ENCODE peak calls at places on chromosomes 7 and 10, in nine cellular contexts. One of them, this sample, is unnamed.

GRCh38 chr10:13658256-13658655 is 71.5 kb downstream of the PRPF18 start:
- DNase-seq in CD8-positive, alpha-beta memory T cell: peak
- DNase-seq in hepatocyte: no peak
- DNase-seq in colonic mucosa: no peak
- DNase-seq in cardiac muscle cell: no peak
- DNase-seq in activated T-helper 1 cell treated with anti-CD3 and anti-CD28 coated beads, Interleukin-12 subunit alpha, Interleukin-12 subunit beta, Interleukin-2, Interleukin-4 antibody, amounts not matched to agents 30 ng/mL and 10 ng/mL and 1 ng/mL, durations not matched to agents 14 hours and 24 hours and 36 hours: no peak
- DNase-seq in mucosa of gallbladder: no peak
- DNase-seq in endodermal cell: no peak
- DNase-seq in SW480: no peak
- DNase-seq in this sample: no peak

GRCh38 chr7:104416866-104417393 is 88.5 kb downstream of the LHFPL3 start:
- DNase-seq in CD8-positive, alpha-beta memory T cell: no peak
- DNase-seq in endodermal cell: no peak
- DNase-seq in activated T-helper 1 cell treated with anti-CD3 and anti-CD28 coated beads, Interleukin-12 subunit alpha, Interleukin-12 subunit beta, Interleukin-2, Interleukin-4 antibody, amounts not matched to agents 30 ng/mL and 10 ng/mL and 1 ng/mL, durations not matched to agents 14 hours and 24 hours and 36 hours: no peak
- DNase-seq in colonic mucosa: no peak
- DNase-seq in hepatocyte: no peak
- DNase-seq in cardiac muscle cell: no peak
- DNase-seq in mucosa of gallbladder: no peak
- DNase-seq in SW480: no peak
- DNase-seq in this sample: no peak

GRCh38 chr7:104548861-104549260 is 220.5 kb downstream of the LHFPL3 start:
- DNase-seq in cardiac muscle cell: peak
- DNase-seq in SW480: peak
- DNase-seq in activated T-helper 1 cell treated with anti-CD3 and anti-CD28 coated beads, Interleukin-12 subunit alpha, Interleukin-12 subunit beta, Interleukin-2, Interleukin-4 antibody, amounts not matched to agents 30 ng/mL and 10 ng/mL and 1 ng/mL, durations not matched to agents 14 hours and 24 hours and 36 hours: no peak
- DNase-seq in CD8-positive, alpha-beta memory T cell: no peak
- DNase-seq in hepatocyte: peak
- DNase-seq in endodermal cell: no peak
- DNase-seq in colonic mucosa: no peak
- DNase-seq in mucosa of gallbladder: no peak
- DNase-seq in this sample: peak

GRCh38 chr7:98420966-98421612 is 20.2 kb upstream of the BAIAP2L1 start:
- DNase-seq in CD8-positive, alpha-beta memory T cell: peak
- DNase-seq in activated T-helper 1 cell treated with anti-CD3 and anti-CD28 coated beads, Interleukin-12 subunit alpha, Interleukin-12 subunit beta, Interleukin-2, Interleukin-4 antibody, amounts not matched to agents 30 ng/mL and 10 ng/mL and 1 ng/mL, durations not matched to agents 14 hours and 24 hours and 36 hours: peak
- DNase-seq in colonic mucosa: peak
- DNase-seq in mucosa of gallbladder: peak
- DNase-seq in cardiac muscle cell: peak
- DNase-seq in SW480: peak
- DNase-seq in hepatocyte: peak
- DNase-seq in endodermal cell: peak
- DNase-seq in this sample: peak

GRCh38 chr7:74056096-74056915 is 27.3 kb upstream of the LIMK1 start:
- DNase-seq in endodermal cell: no peak
- DNase-seq in hepatocyte: no peak
- DNase-seq in colonic mucosa: no peak
- DNase-seq in cardiac muscle cell: no peak
- DNase-seq in SW480: no peak
- DNase-seq in activated T-helper 1 cell treated with anti-CD3 and anti-CD28 coated beads, Interleukin-12 subunit alpha, Interleukin-12 subunit beta, Interleukin-2, Interleukin-4 antibody, amounts not matched to agents 30 ng/mL and 10 ng/mL and 1 ng/mL, durations not matched to agents 14 hours and 24 hours and 36 hours: no peak
- DNase-seq in mucosa of gallbladder: no peak
- DNase-seq in CD8-positive, alpha-beta memory T cell: no peak
- DNase-seq in this sample: no peak

GRCh38 chr7:108340856-108341411 is 115.3 kb downstream of the NRCAM start:
- DNase-seq in CD8-positive, alpha-beta memory T cell: no peak
- DNase-seq in mucosa of gallbladder: peak
- DNase-seq in endodermal cell: no peak
- DNase-seq in SW480: no peak
- DNase-seq in cardiac muscle cell: no peak
- DNase-seq in activated T-helper 1 cell treated with anti-CD3 and anti-CD28 coated beads, Interleukin-12 subunit alpha, Interleukin-12 subunit beta, Interleukin-2, Interleukin-4 antibody, amounts not matched to agents 30 ng/mL and 10 ng/mL and 1 ng/mL, durations not matched to agents 14 hours and 24 hours and 36 hours: no peak
- DNase-seq in hepatocyte: peak
- DNase-seq in colonic mucosa: no peak
- DNase-seq in this sample: peak

GRCh38 chr7:141409911-141410329 is 141.3 kb upstream of the AGK start:
- DNase-seq in cardiac muscle cell: no peak
- DNase-seq in colonic mucosa: no peak
- DNase-seq in mucosa of gallbladder: no peak
- DNase-seq in SW480: no peak
- DNase-seq in activated T-helper 1 cell treated with anti-CD3 and anti-CD28 coated beads, Interleukin-12 subunit alpha, Interleukin-12 subunit beta, Interleukin-2, Interleukin-4 antibody, amounts not matched to agents 30 ng/mL and 10 ng/mL and 1 ng/mL, durations not matched to agents 14 hours and 24 hours and 36 hours: no peak
- DNase-seq in hepatocyte: no peak
- DNase-seq in endodermal cell: peak
- DNase-seq in CD8-positive, alpha-beta memory T cell: no peak
- DNase-seq in this sample: no peak

GRCh38 chr7:131933890-131934289 is 377.5 kb upstream of the PODXL start:
- DNase-seq in colonic mucosa: no peak
- DNase-seq in activated T-helper 1 cell treated with anti-CD3 and anti-CD28 coated beads, Interleukin-12 subunit alpha, Interleukin-12 subunit beta, Interleukin-2, Interleukin-4 antibody, amounts not matched to agents 30 ng/mL and 10 ng/mL and 1 ng/mL, durations not matched to agents 14 hours and 24 hours and 36 hours: no peak
- DNase-seq in endodermal cell: peak
- DNase-seq in cardiac muscle cell: no peak
- DNase-seq in mucosa of gallbladder: no peak
- DNase-seq in SW480: no peak
- DNase-seq in hepatocyte: no peak
- DNase-seq in CD8-positive, alpha-beta memory T cell: no peak
- DNase-seq in this sample: no peak

GRCh38 chr10:32650246-32650655 is 204.3 kb downstream of the CCDC7 start:
- DNase-seq in colonic mucosa: no peak
- DNase-seq in endodermal cell: peak
- DNase-seq in activated T-helper 1 cell treated with anti-CD3 and anti-CD28 coated beads, Interleukin-12 subunit alpha, Interleukin-12 subunit beta, Interleukin-2, Interleukin-4 antibody, amounts not matched to agents 30 ng/mL and 10 ng/mL and 1 ng/mL, durations not matched to agents 14 hours and 24 hours and 36 hours: no peak
- DNase-seq in CD8-positive, alpha-beta memory T cell: peak
- DNase-seq in SW480: no peak
- DNase-seq in cardiac muscle cell: no peak
- DNase-seq in mucosa of gallbladder: no peak
- DNase-seq in hepatocyte: no peak
- DNase-seq in this sample: peak

GRCh38 chr7:32088336-32088975 is 18.2 kb upstream of the PDE1C start:
- DNase-seq in SW480: no peak
- DNase-seq in hepatocyte: no peak
- DNase-seq in activated T-helper 1 cell treated with anti-CD3 and anti-CD28 coated beads, Interleukin-12 subunit alpha, Interleukin-12 subunit beta, Interleukin-2, Interleukin-4 antibody, amounts not matched to agents 30 ng/mL and 10 ng/mL and 1 ng/mL, durations not matched to agents 14 hours and 24 hours and 36 hours: no peak
- DNase-seq in endodermal cell: no peak
- DNase-seq in CD8-positive, alpha-beta memory T cell: no peak
- DNase-seq in colonic mucosa: no peak
- DNase-seq in cardiac muscle cell: no peak
- DNase-seq in mucosa of gallbladder: no peak
- DNase-seq in this sample: no peak

GRCh38 chr7:151086802-151087246 is 549 bp downstream of the AGAP3 start:
- DNase-seq in mucosa of gallbladder: no peak
- DNase-seq in SW480: no peak
- DNase-seq in endodermal cell: peak
- DNase-seq in CD8-positive, alpha-beta memory T cell: peak
- DNase-seq in hepatocyte: peak
- DNase-seq in cardiac muscle cell: peak
- DNase-seq in colonic mucosa: peak
- DNase-seq in activated T-helper 1 cell treated with anti-CD3 and anti-CD28 coated beads, Interleukin-12 subunit alpha, Interleukin-12 subunit beta, Interleukin-2, Interleukin-4 antibody, amounts not matched to agents 30 ng/mL and 10 ng/mL and 1 ng/mL, durations not matched to agents 14 hours and 24 hours and 36 hours: no peak
- DNase-seq in this sample: no peak

GRCh38 chr10:103661198-103661950 is 167.9 kb downstream of the NEURL1 start:
- DNase-seq in activated T-helper 1 cell treated with anti-CD3 and anti-CD28 coated beads, Interleukin-12 subunit alpha, Interleukin-12 subunit beta, Interleukin-2, Interleukin-4 antibody, amounts not matched to agents 30 ng/mL and 10 ng/mL and 1 ng/mL, durations not matched to agents 14 hours and 24 hours and 36 hours: peak
- DNase-seq in cardiac muscle cell: peak
- DNase-seq in colonic mucosa: peak
- DNase-seq in CD8-positive, alpha-beta memory T cell: peak
- DNase-seq in mucosa of gallbladder: peak
- DNase-seq in hepatocyte: peak
- DNase-seq in endodermal cell: peak
- DNase-seq in SW480: no peak
- DNase-seq in this sample: no peak

GRCh38 chr7:209846-210245 is 17.5 kb downstream of the FAM20C start:
- DNase-seq in hepatocyte: no peak
- DNase-seq in mucosa of gallbladder: no peak
- DNase-seq in cardiac muscle cell: no peak
- DNase-seq in SW480: no peak
- DNase-seq in colonic mucosa: no peak
- DNase-seq in activated T-helper 1 cell treated with anti-CD3 and anti-CD28 coated beads, Interleukin-12 subunit alpha, Interleukin-12 subunit beta, Interleukin-2, Interleukin-4 antibody, amounts not matched to agents 30 ng/mL and 10 ng/mL and 1 ng/mL, durations not matched to agents 14 hours and 24 hours and 36 hours: no peak
- DNase-seq in endodermal cell: no peak
- DNase-seq in CD8-positive, alpha-beta memory T cell: no peak
- DNase-seq in this sample: no peak